ENCODE peak calls at places on chromosomes 11 and 22, in four cellular contexts. One of them, this sample, is unnamed.

GRCh38 chr11:71239581-71239980 is 12.8 kb downstream of the SHANK2 start:
- DNase-seq in prostate gland: no peak
- DNase-seq in adrenal gland: no peak
- DNase-seq in KG1: no peak
- DNase-seq in this sample: no peak

GRCh38 chr11:396511-396947 is 2.5 kb downstream of the PKP3 start:
- DNase-seq in prostate gland: no peak
- DNase-seq in KG1: no peak
- DNase-seq in adrenal gland: no peak
- DNase-seq in this sample: no peak

GRCh38 chr11:45895553-45896259 is 10.3 kb downstream of the MAPK8IP1 start:
- DNase-seq in prostate gland: no peak
- DNase-seq in KG1: no peak
- DNase-seq in adrenal gland: no peak
- DNase-seq in this sample: no peak

GRCh38 chr22:45235101-45235777 is 5.5 kb downstream of the KIAA0930 start:
- DNase-seq in KG1: peak
- DNase-seq in adrenal gland: no peak
- DNase-seq in prostate gland: no peak
- DNase-seq in this sample: no peak

GRCh38 chr22:35589071-35589735 is 27.9 kb downstream of the MB start:
- DNase-seq in adrenal gland: peak
- DNase-seq in KG1: no peak
- DNase-seq in prostate gland: no peak
- DNase-seq in this sample: no peak

GRCh38 chr11:35781342-35782171 is 119.0 kb downstream of the TRIM44 start:
- DNase-seq in prostate gland: no peak
- DNase-seq in KG1: no peak
- DNase-seq in adrenal gland: no peak
- DNase-seq in this sample: no peak

GRCh38 chr11:62712861-62713260 is 5.4 kb downstream of the GNG3 start:
- DNase-seq in prostate gland: no peak
- DNase-seq in KG1: no peak
- DNase-seq in adrenal gland: no peak
- DNase-seq in this sample: no peak

GRCh38 chr11:72231396-72232259 is 7.1 kb downstream of the INPPL1 start:
- DNase-seq in KG1: no peak
- DNase-seq in prostate gland: no peak
- DNase-seq in adrenal gland: peak
- DNase-seq in this sample: no peak

GRCh38 chr11:61816736-61817455 is at the start of gene FADS1:
- DNase-seq in KG1: peak
- DNase-seq in adrenal gland: peak
- DNase-seq in prostate gland: peak
- DNase-seq in this sample: peak

GRCh38 chr11:6895010-6895409 is 2.7 kb upstream of the OR2D2 start:
- DNase-seq in prostate gland: no peak
- DNase-seq in KG1: no peak
- DNase-seq in adrenal gland: no peak
- DNase-seq in this sample: no peak

GRCh38 chr11:10526974-10527918 is 13.7 kb downstream of the RNF141 start:
- DNase-seq in prostate gland: peak
- DNase-seq in adrenal gland: no peak
- DNase-seq in KG1: no peak
- DNase-seq in this sample: no peak

GRCh38 chr11:3158131-3158591 is 6.9 kb downstream of the OSBPL5 start:
- DNase-seq in KG1: no peak
- DNase-seq in prostate gland: no peak
- DNase-seq in adrenal gland: no peak
- DNase-seq in this sample: no peak

GRCh38 chr11:11239959-11240358 is 113.1 kb downstream of the CSNK2A3 start:
- DNase-seq in prostate gland: no peak
- DNase-seq in adrenal gland: no peak
- DNase-seq in KG1: no peak
- DNase-seq in this sample: no peak

GRCh38 chr11:36086366-36086765 is 142.5 kb downstream of the LDLRAD3 start:
- DNase-seq in adrenal gland: no peak
- DNase-seq in prostate gland: no peak
- DNase-seq in KG1: no peak
- DNase-seq in this sample: no peak

GRCh38 chr11:66315921-66316811 is 678 bp downstream of the CD248 start:
- DNase-seq in KG1: no peak
- DNase-seq in adrenal gland: no peak
- DNase-seq in prostate gland: no peak
- DNase-seq in this sample: no peak